ENCODE peak calls at places on chromosomes 4 and X, in five cellular contexts. Y, W, B, P and S are unnamed samples.

GRCh38 chr4:13597604-13598003 is 29.9 kb downstream of the BOD1L1 start:
- DNase-seq in Y (no peak), W (peak; percentile 12), B (no peak), P (no peak), S (no peak)

GRCh38 chr4:41038304-41038703 is 176.0 kb downstream of the APBB2 start:
- DNase-seq in B (no peak), W (no peak), P (no peak), Y (no peak), S (no peak)

GRCh38 chr4:1756079-1756478 is 34.8 kb downstream of the TACC3 start:
- DNase-seq in W (no peak), B (no peak), Y (no peak), P (no peak), S (no peak)

GRCh38 chr4:15577508-15577907 is 77.6 kb downstream of the FBXL5 start:
- DNase-seq in Y (no peak), P (no peak), W (peak; percentile 38), B (no peak), S (no peak)

GRCh38 chr4:16532240-16532990 is 306.1 kb upstream of the TAPT1 start:
- DNase-seq in Y (peak; percentile 57), W (peak; percentile 66), P (no peak), B (no peak), S (no peak)

GRCh38 chr4:83082777-83083176 is 31.8 kb downstream of the PLAC8 start:
- DNase-seq in P (no peak), B (no peak), Y (no peak), W (peak; percentile 12), S (no peak)

GRCh38 chrX:41472231-41472815 is 25.2 kb downstream of the NYX start:
- DNase-seq in B (no peak), Y (no peak), P (no peak), W (no peak), S (no peak)

GRCh38 chr4:168667397-168667796 is 170.5 kb downstream of the PALLD start:
- DNase-seq in B (no peak), Y (no peak), W (no peak), P (no peak), S (no peak)

GRCh38 chr4:89009107-89009506 is 47.9 kb downstream of the FAM13A start:
- DNase-seq in W (no peak), P (no peak), Y (no peak), B (no peak), S (no peak)

GRCh38 chr4:121656269-121656641 is 40.5 kb downstream of the ANXA5 start:
- DNase-seq in P (peak; percentile 76), W (peak; percentile 78), Y (peak; percentile 75), B (peak; percentile 72), S (peak; percentile 13)

GRCh38 chr4:70895405-70895804 is 6.8 kb upstream of the MOB1B start:
- DNase-seq in Y (no peak), W (peak; percentile 78), B (no peak), P (no peak), S (no peak)

GRCh38 chrX:110944323-110944761 is 148.7 kb upstream of the CHRDL1 start:
- DNase-seq in P (no peak), B (no peak), Y (no peak), W (peak; percentile 0), S (peak; percentile 7)

GRCh38 chr4:83285022-83285387 is 407 bp upstream of the COQ2 start:
- DNase-seq in P (no peak), Y (peak; percentile 33), B (no peak), W (peak; percentile 62), S (peak; percentile 28)

GRCh38 chr4:166724369-166724768 is 509.9 kb downstream of the SPOCK3 start:
- DNase-seq in P (no peak), W (no peak), Y (no peak), B (no peak), S (no peak)

GRCh38 chrX:41827886-41828285 is 95.5 kb downstream of the CASK start:
- DNase-seq in Y (no peak), P (peak; percentile 9), W (peak; percentile 8), B (no peak), S (no peak)

GRCh38 chr4:93396274-93396673 is 432.3 kb upstream of the ATOH1 start:
- DNase-seq in P (no peak), Y (no peak), W (peak; percentile 73), B (no peak), S (no peak)

GRCh38 chr4:3524920-3525319 is 7.3 kb downstream of the LRPAP1 start:
- DNase-seq in Y (no peak), B (peak; percentile 31), P (no peak), W (no peak), S (no peak)

GRCh38 chr4:168585168-168586091 is 88.6 kb downstream of the PALLD start:
- DNase-seq in W (peak; percentile 87), B (peak; percentile 67), P (peak; percentile 86), Y (peak; percentile 91), S (peak; percentile 34)

GRCh38 chr4:121594796-121595526 is 101.8 kb downstream of the ANXA5 start:
- DNase-seq in Y (peak; percentile 50), B (no peak), W (peak; percentile 13), P (no peak), S (no peak)

GRCh38 chr4:79983431-79983830 is 89.6 kb downstream of the ANTXR2 start:
- DNase-seq in B (no peak), P (no peak), W (no peak), Y (no peak), S (no peak)

GRCh38 chr4:104719539-104720230 is 225.0 kb upstream of the CXXC4 start:
- DNase-seq in W (no peak), P (no peak), Y (no peak), B (no peak), S (peak; percentile 15)

GRCh38 chr4:123937612-123938011 is 541.0 kb downstream of the SPRY1 start:
- DNase-seq in W (no peak), P (no peak), Y (no peak), B (no peak), S (no peak)

GRCh38 chr4:180281726-180282125 is 1961.5 kb upstream of the TENM3 start:
- DNase-seq in P (no peak), B (no peak), W (no peak), Y (no peak), S (no peak)

DNA sequence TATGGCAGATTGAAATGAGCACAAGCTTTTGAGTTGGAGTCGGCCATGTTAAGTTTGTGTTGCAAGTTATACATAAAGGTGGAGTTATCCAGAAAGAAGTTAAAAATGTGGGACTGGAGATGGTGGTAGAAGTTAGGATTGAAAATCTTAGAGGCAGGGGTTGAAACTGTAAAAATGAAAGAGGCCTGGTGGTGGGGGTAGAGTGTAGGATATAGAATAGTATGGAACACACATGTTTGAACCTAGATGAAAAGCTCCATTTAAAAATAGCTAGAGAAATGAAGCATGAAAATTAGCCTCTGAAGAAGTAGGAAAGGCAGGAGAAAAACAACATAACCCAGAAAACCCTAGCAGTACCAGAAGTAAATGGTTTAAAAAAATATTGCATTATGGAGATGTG is 131.8 kb upstream of the ENPEP start:
- DNase-seq in B (no peak), Y (no peak), W (peak; percentile 46), P (no peak), S (no peak)
- TF ChIP-seq CTCF in B (peak; percentile 56), Y (no peak), W (peak; percentile 38), P (no peak), S (peak; percentile 10)

DNA sequence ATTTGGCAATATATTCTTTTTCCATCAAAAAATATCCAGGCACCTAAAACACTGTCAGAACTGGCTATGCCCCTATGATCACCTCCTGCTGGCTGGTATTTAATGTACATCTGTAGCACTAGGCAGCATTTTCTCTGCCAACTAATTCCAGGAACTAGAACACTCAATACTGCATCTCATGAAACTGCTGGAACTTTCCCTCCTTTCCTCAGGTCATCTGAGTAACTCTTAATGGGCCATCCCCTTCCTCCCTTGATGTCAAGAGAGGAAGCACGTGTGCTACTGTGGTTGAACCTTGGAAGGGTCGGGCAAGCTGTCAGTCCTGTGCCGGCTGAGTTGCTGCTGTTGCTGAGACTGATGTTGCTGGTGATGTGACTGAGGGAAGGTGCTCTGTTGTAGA is 39.4 kb downstream of the TMEM165 start:
- DNase-seq in W (peak; percentile 25), P (no peak), Y (no peak), B (no peak), S (no peak)
- TF ChIP-seq CTCF in W (peak; percentile 25), P (no peak), Y (no peak), B (no peak), S (peak; percentile 7)

GRCh38 chr4:77699731-77700210 is 94.2 kb downstream of the CXCL13 start:
- DNase-seq in Y (no peak), B (peak; percentile 71), P (peak; percentile 79), W (peak; percentile 94), S (no peak)
- TF ChIP-seq CTCF in Y (no peak), B (no peak), P (peak; percentile 40), W (peak; percentile 42), S (no peak)

GRCh38 chr4:6775746-6776145 is 6.8 kb upstream of the KIAA0232 start:
- DNase-seq in Y (no peak), B (no peak), P (no peak), W (no peak), S (no peak)
- TF ChIP-seq CTCF in Y (no peak), B (no peak), P (no peak), W (no peak), S (no peak)

DNA sequence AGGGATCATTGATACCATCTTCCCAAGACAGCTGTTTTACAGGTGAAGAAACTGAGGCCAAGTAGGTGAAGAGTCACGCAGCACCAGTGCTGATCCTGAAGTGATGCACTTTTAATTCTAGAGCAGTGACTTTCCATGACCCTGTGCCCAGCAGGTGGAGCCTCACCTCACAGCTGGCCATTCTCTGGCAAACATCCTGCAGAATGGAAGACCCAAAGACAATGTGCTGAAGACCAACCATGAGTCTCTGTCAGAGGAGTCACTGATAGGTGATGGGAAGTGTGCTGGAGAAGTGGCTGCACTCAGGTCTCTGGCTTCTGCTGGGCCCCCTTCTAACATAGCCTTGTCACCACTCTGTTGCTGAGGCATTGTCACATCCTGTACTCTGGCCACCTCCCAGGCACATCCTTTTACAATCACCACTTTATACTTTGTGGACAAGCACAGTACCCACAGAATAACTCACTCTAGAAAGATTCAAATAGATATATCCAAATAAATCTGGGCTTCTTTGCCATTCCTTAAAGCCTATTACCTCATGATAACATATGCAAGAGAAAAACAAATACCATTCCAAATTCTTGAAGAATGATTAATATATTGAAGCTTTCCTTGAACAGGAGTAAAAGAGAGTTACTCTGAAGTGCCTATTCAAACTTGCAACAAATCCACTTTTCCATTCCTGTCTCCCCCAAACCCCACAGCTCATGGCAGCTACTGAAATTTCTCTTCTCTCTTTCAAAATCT is 64.1 kb upstream of the SCOC start:
- DNase-seq in W (peak; percentile 33), P (no peak), Y (no peak), B (no peak), S (no peak)
- TF ChIP-seq CTCF in W (peak; percentile 5), P (peak; percentile 37), Y (no peak), B (peak; percentile 36), S (peak; percentile 2)

DNA sequence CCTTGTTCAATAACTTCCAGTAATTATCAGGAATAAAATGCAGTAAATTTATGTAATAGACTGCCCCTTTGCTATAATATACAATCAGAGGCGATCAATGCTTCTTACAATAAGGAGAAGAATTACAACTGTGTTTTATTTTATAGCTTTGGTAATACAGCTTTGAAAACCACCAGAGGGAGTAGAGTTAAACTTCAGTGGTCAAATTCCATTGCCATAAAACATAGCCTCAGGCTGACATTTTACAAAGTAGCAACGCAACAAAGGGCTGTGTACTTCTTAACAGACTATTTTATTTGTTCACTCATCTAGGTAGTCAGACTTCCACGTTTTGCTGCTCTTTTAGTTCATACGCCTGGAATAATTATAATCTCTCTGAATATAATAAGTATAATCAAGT is 58.5 kb downstream of the TEX13C start:
- DNase-seq in P (no peak), Y (no peak), W (no peak), B (no peak), S (no peak)
- TF ChIP-seq CTCF in P (no peak), Y (no peak), W (no peak), B (no peak), S (no peak)